ENCODE peak calls at places on chromosomes 5 and 9, in eight cellular contexts. H is HFF-Myc; A is T-helper 9 cell; S is fibroblast of the aortic adventitia; T is ovary; L is Jurkat, Clone E6-1; X is fibroblast of villous mesenchyme; I is DMS153. Z is an unnamed sample.

GRCh38 chr5:57302164-57302563 is 128.3 kb downstream of the GPBP1 start:
- DNase-seq in H (peak; percentile 47), A (no peak), S (peak; percentile 48), T (no peak), L (peak; percentile 80), X (no peak), I (no peak), Z (peak; percentile 73)

GRCh38 chr5:133047404-133047803 is 4.4 kb upstream of the HSPA4 start:
- DNase-seq in H (no peak), A (no peak), S (no peak), T (no peak), L (no peak), X (no peak), I (no peak), Z (no peak)

GRCh38 chr5:10674582-10674981 is 86.5 kb downstream of the DAP start:
- DNase-seq in H (no peak), A (no peak), S (no peak), T (no peak), L (no peak), X (no peak), I (no peak), Z (no peak)

GRCh38 chr5:178293400-178293799 is 60.8 kb upstream of the PHYKPL start:
- DNase-seq in H (no peak), A (no peak), S (no peak), T (no peak), L (no peak), X (no peak), I (no peak), Z (no peak)

GRCh38 chr5:85628153-85628552 is 989.6 kb upstream of the COX7C start:
- DNase-seq in H (no peak), A (no peak), S (no peak), T (no peak), L (no peak), X (no peak), I (no peak), Z (no peak)

GRCh38 chr9:34384368-34385165 is 7.9 kb upstream of the MYORG start:
- DNase-seq in H (no peak), A (no peak), S (peak; percentile 7), T (no peak), L (no peak), X (peak; percentile 36), I (no peak), Z (peak; percentile 42)

GRCh38 chr5:81078930-81079329 is 118.8 kb downstream of the RASGRF2 start:
- DNase-seq in H (no peak), A (no peak), S (no peak), T (no peak), L (no peak), X (no peak), I (no peak), Z (no peak)

GRCh38 chr5:175124251-175124813 is 319.6 kb downstream of the DRD1 start:
- DNase-seq in H (no peak), A (no peak), S (no peak), T (no peak), L (no peak), X (no peak), I (no peak), Z (no peak)

GRCh38 chr5:16735092-16735970 is 118.5 kb upstream of the RETREG1 start:
- DNase-seq in H (no peak), A (no peak), S (no peak), T (no peak), L (no peak), X (no peak), I (no peak), Z (no peak)

GRCh38 chr5:27312291-27312690 is 273.9 kb upstream of the CDH9 start:
- DNase-seq in H (no peak), A (no peak), S (no peak), T (no peak), L (no peak), X (no peak), I (no peak), Z (no peak)

GRCh38 chr9:137589441-137590122 is 730 bp downstream of the ZMYND19 start:
- DNase-seq in H (no peak), A (no peak), S (no peak), T (no peak), L (peak; percentile 34), X (peak; percentile 22), I (no peak), Z (no peak)

Z was measured in LHCN-M2.